ENCODE peak calls at places on chromosome 4, in seven cellular contexts. One of them, this sample, is unnamed.

GRCh38 chr4:169058312-169058711 is 48.3 kb upstream of the CBR4 start:
- DNase-seq in nephron progenitor cell: no peak
- DNase-seq in globus pallidus: no peak
- DNase-seq in mesothelial cell of epicardium: no peak
- DNase-seq in astrocyte of the spinal cord: no peak
- DNase-seq in SW480: no peak
- DNase-seq in activated CD8-positive, alpha-beta T cell treated with anti-CD3 and anti-CD28 coated beads, Interleukin-2, amount 10 ng/mL, durations not matched to agents 7 days and 5 days: no peak
- DNase-seq in this sample: no peak

GRCh38 chr4:6049972-6050371 is 31.7 kb upstream of the C4orf50 start:
- DNase-seq in nephron progenitor cell: no peak
- DNase-seq in globus pallidus: no peak
- DNase-seq in mesothelial cell of epicardium: no peak
- DNase-seq in astrocyte of the spinal cord: no peak
- DNase-seq in SW480: no peak
- DNase-seq in activated CD8-positive, alpha-beta T cell treated with anti-CD3 and anti-CD28 coated beads, Interleukin-2, amount 10 ng/mL, durations not matched to agents 7 days and 5 days: no peak
- DNase-seq in this sample: no peak

GRCh38 chr4:77007358-77008230 is 58.0 kb downstream of the SEPTIN11 start:
- DNase-seq in nephron progenitor cell: no peak
- DNase-seq in globus pallidus: no peak
- DNase-seq in mesothelial cell of epicardium: no peak
- DNase-seq in astrocyte of the spinal cord: peak; percentile 78
- DNase-seq in SW480: no peak
- DNase-seq in activated CD8-positive, alpha-beta T cell treated with anti-CD3 and anti-CD28 coated beads, Interleukin-2, amount 10 ng/mL, durations not matched to agents 7 days and 5 days: no peak
- DNase-seq in this sample: no peak

GRCh38 chr4:129144755-129145206 is 48.8 kb downstream of the C4orf33 start:
- DNase-seq in nephron progenitor cell: no peak
- DNase-seq in globus pallidus: no peak
- DNase-seq in mesothelial cell of epicardium: no peak
- DNase-seq in astrocyte of the spinal cord: no peak
- DNase-seq in SW480: no peak
- DNase-seq in activated CD8-positive, alpha-beta T cell treated with anti-CD3 and anti-CD28 coated beads, Interleukin-2, amount 10 ng/mL, durations not matched to agents 7 days and 5 days: no peak
- DNase-seq in this sample: no peak

GRCh38 chr4:123102897-123103489 is 180.6 kb upstream of the NUDT6 start:
- DNase-seq in nephron progenitor cell: no peak
- DNase-seq in globus pallidus: peak; percentile 21
- DNase-seq in mesothelial cell of epicardium: no peak
- DNase-seq in astrocyte of the spinal cord: peak; percentile 73
- DNase-seq in SW480: peak; percentile 34
- DNase-seq in activated CD8-positive, alpha-beta T cell treated with anti-CD3 and anti-CD28 coated beads, Interleukin-2, amount 10 ng/mL, durations not matched to agents 7 days and 5 days: no peak
- DNase-seq in this sample: no peak

GRCh38 chr4:25330905-25331816 is 18.6 kb downstream of the ZCCHC4 start:
- DNase-seq in nephron progenitor cell: no peak
- DNase-seq in globus pallidus: no peak
- DNase-seq in mesothelial cell of epicardium: no peak
- DNase-seq in astrocyte of the spinal cord: no peak
- DNase-seq in SW480: no peak
- DNase-seq in activated CD8-positive, alpha-beta T cell treated with anti-CD3 and anti-CD28 coated beads, Interleukin-2, amount 10 ng/mL, durations not matched to agents 7 days and 5 days: no peak
- DNase-seq in this sample: no peak

GRCh38 chr4:112410364-112410763 is 105.6 kb downstream of the NEUROG2 start:
- DNase-seq in nephron progenitor cell: no peak
- DNase-seq in globus pallidus: no peak
- DNase-seq in mesothelial cell of epicardium: no peak
- DNase-seq in astrocyte of the spinal cord: no peak
- DNase-seq in SW480: no peak
- DNase-seq in activated CD8-positive, alpha-beta T cell treated with anti-CD3 and anti-CD28 coated beads, Interleukin-2, amount 10 ng/mL, durations not matched to agents 7 days and 5 days: no peak
- DNase-seq in this sample: no peak

GRCh38 chr4:27123050-27123768 is 262.6 kb downstream of the STIM2 start:
- DNase-seq in nephron progenitor cell: no peak
- DNase-seq in globus pallidus: peak; percentile 13
- DNase-seq in mesothelial cell of epicardium: no peak
- DNase-seq in astrocyte of the spinal cord: peak; percentile 56
- DNase-seq in SW480: peak; percentile 33
- DNase-seq in activated CD8-positive, alpha-beta T cell treated with anti-CD3 and anti-CD28 coated beads, Interleukin-2, amount 10 ng/mL, durations not matched to agents 7 days and 5 days: no peak
- DNase-seq in this sample: no peak

GRCh38 chr4:17814140-17814539 is 3.4 kb downstream of the NCAPG start:
- DNase-seq in nephron progenitor cell: no peak
- DNase-seq in globus pallidus: no peak
- DNase-seq in mesothelial cell of epicardium: no peak
- DNase-seq in astrocyte of the spinal cord: peak; percentile 58
- DNase-seq in SW480: no peak
- DNase-seq in activated CD8-positive, alpha-beta T cell treated with anti-CD3 and anti-CD28 coated beads, Interleukin-2, amount 10 ng/mL, durations not matched to agents 7 days and 5 days: no peak
- DNase-seq in this sample: no peak

GRCh38 chr4:102405706-102406510 is 60.6 kb upstream of the SLC39A8 start:
- DNase-seq in nephron progenitor cell: no peak
- DNase-seq in globus pallidus: no peak
- DNase-seq in mesothelial cell of epicardium: no peak
- DNase-seq in astrocyte of the spinal cord: no peak
- DNase-seq in SW480: no peak
- DNase-seq in activated CD8-positive, alpha-beta T cell treated with anti-CD3 and anti-CD28 coated beads, Interleukin-2, amount 10 ng/mL, durations not matched to agents 7 days and 5 days: no peak
- DNase-seq in this sample: no peak

GRCh38 chr4:1399508-1400190 is 6.6 kb downstream of the NKX1-1 start:
- DNase-seq in nephron progenitor cell: peak; percentile 0
- DNase-seq in globus pallidus: no peak
- DNase-seq in mesothelial cell of epicardium: no peak
- DNase-seq in astrocyte of the spinal cord: no peak
- DNase-seq in SW480: no peak
- DNase-seq in activated CD8-positive, alpha-beta T cell treated with anti-CD3 and anti-CD28 coated beads, Interleukin-2, amount 10 ng/mL, durations not matched to agents 7 days and 5 days: no peak
- DNase-seq in this sample: peak; percentile 33

GRCh38 chr4:182292657-182293056 is 49.5 kb downstream of the TENM3 start:
- DNase-seq in nephron progenitor cell: no peak
- DNase-seq in globus pallidus: no peak
- DNase-seq in mesothelial cell of epicardium: no peak
- DNase-seq in astrocyte of the spinal cord: no peak
- DNase-seq in SW480: no peak
- DNase-seq in activated CD8-positive, alpha-beta T cell treated with anti-CD3 and anti-CD28 coated beads, Interleukin-2, amount 10 ng/mL, durations not matched to agents 7 days and 5 days: no peak
- DNase-seq in this sample: no peak

GRCh38 chr4:7970031-7970946 is 30.6 kb upstream of the AFAP1 start:
- DNase-seq in nephron progenitor cell: no peak
- DNase-seq in globus pallidus: no peak
- DNase-seq in mesothelial cell of epicardium: no peak
- DNase-seq in astrocyte of the spinal cord: no peak
- DNase-seq in SW480: peak; percentile 46
- DNase-seq in activated CD8-positive, alpha-beta T cell treated with anti-CD3 and anti-CD28 coated beads, Interleukin-2, amount 10 ng/mL, durations not matched to agents 7 days and 5 days: peak; percentile 60
- DNase-seq in this sample: peak; percentile 55

GRCh38 chr4:143035661-143036060 is 149.1 kb upstream of the USP38 start:
- DNase-seq in nephron progenitor cell: no peak
- DNase-seq in globus pallidus: no peak
- DNase-seq in mesothelial cell of epicardium: no peak
- DNase-seq in astrocyte of the spinal cord: no peak
- DNase-seq in SW480: no peak
- DNase-seq in activated CD8-positive, alpha-beta T cell treated with anti-CD3 and anti-CD28 coated beads, Interleukin-2, amount 10 ng/mL, durations not matched to agents 7 days and 5 days: no peak
- DNase-seq in this sample: no peak

GRCh38 chr4:5051692-5052423 is 578 bp downstream of the STK32B start:
- DNase-seq in nephron progenitor cell: no peak
- DNase-seq in globus pallidus: no peak
- DNase-seq in mesothelial cell of epicardium: no peak
- DNase-seq in astrocyte of the spinal cord: no peak
- DNase-seq in SW480: no peak
- DNase-seq in activated CD8-positive, alpha-beta T cell treated with anti-CD3 and anti-CD28 coated beads, Interleukin-2, amount 10 ng/mL, durations not matched to agents 7 days and 5 days: no peak
- DNase-seq in this sample: peak; percentile 59

GRCh38 chr4:141933978-141934377 is 297.6 kb downstream of the IL15 start:
- DNase-seq in nephron progenitor cell: no peak
- DNase-seq in globus pallidus: no peak
- DNase-seq in mesothelial cell of epicardium: no peak
- DNase-seq in astrocyte of the spinal cord: no peak
- DNase-seq in SW480: no peak
- DNase-seq in activated CD8-positive, alpha-beta T cell treated with anti-CD3 and anti-CD28 coated beads, Interleukin-2, amount 10 ng/mL, durations not matched to agents 7 days and 5 days: no peak
- DNase-seq in this sample: no peak

GRCh38 chr4:106481801-106482200 is 113.2 kb upstream of the GIMD1 start:
- DNase-seq in nephron progenitor cell: no peak
- DNase-seq in globus pallidus: no peak
- DNase-seq in mesothelial cell of epicardium: no peak
- DNase-seq in astrocyte of the spinal cord: no peak
- DNase-seq in SW480: no peak
- DNase-seq in activated CD8-positive, alpha-beta T cell treated with anti-CD3 and anti-CD28 coated beads, Interleukin-2, amount 10 ng/mL, durations not matched to agents 7 days and 5 days: no peak
- DNase-seq in this sample: no peak

GRCh38 chr4:41218703-41219102 is 4.4 kb upstream of the APBB2 start:
- DNase-seq in nephron progenitor cell: no peak
- DNase-seq in globus pallidus: no peak
- DNase-seq in mesothelial cell of epicardium: no peak
- DNase-seq in astrocyte of the spinal cord: no peak
- DNase-seq in SW480: no peak
- DNase-seq in activated CD8-positive, alpha-beta T cell treated with anti-CD3 and anti-CD28 coated beads, Interleukin-2, amount 10 ng/mL, durations not matched to agents 7 days and 5 days: no peak
- DNase-seq in this sample: no peak

GRCh38 chr4:183532823-183533222 is 28.0 kb downstream of the ING2 start:
- DNase-seq in nephron progenitor cell: no peak
- DNase-seq in globus pallidus: no peak
- DNase-seq in mesothelial cell of epicardium: no peak
- DNase-seq in astrocyte of the spinal cord: peak; percentile 61
- DNase-seq in SW480: no peak
- DNase-seq in activated CD8-positive, alpha-beta T cell treated with anti-CD3 and anti-CD28 coated beads, Interleukin-2, amount 10 ng/mL, durations not matched to agents 7 days and 5 days: no peak
- DNase-seq in this sample: no peak

GRCh38 chr4:86848732-86849617 is at the start of gene SLC10A6:
- DNase-seq in nephron progenitor cell: no peak
- DNase-seq in globus pallidus: peak; percentile 40
- DNase-seq in mesothelial cell of epicardium: no peak
- DNase-seq in astrocyte of the spinal cord: no peak
- DNase-seq in SW480: no peak
- DNase-seq in activated CD8-positive, alpha-beta T cell treated with anti-CD3 and anti-CD28 coated beads, Interleukin-2, amount 10 ng/mL, durations not matched to agents 7 days and 5 days: no peak
- DNase-seq in this sample: no peak

GRCh38 chr4:123468479-123469031 is 72.0 kb downstream of the SPRY1 start:
- DNase-seq in nephron progenitor cell: no peak
- DNase-seq in globus pallidus: no peak
- DNase-seq in mesothelial cell of epicardium: no peak
- DNase-seq in astrocyte of the spinal cord: no peak
- DNase-seq in SW480: no peak
- DNase-seq in activated CD8-positive, alpha-beta T cell treated with anti-CD3 and anti-CD28 coated beads, Interleukin-2, amount 10 ng/mL, durations not matched to agents 7 days and 5 days: no peak
- DNase-seq in this sample: no peak

GRCh38 chr4:28565434-28565833 is 1704.8 kb downstream of the STIM2 start:
- DNase-seq in nephron progenitor cell: no peak
- DNase-seq in globus pallidus: no peak
- DNase-seq in mesothelial cell of epicardium: no peak
- DNase-seq in astrocyte of the spinal cord: no peak
- DNase-seq in SW480: no peak
- DNase-seq in activated CD8-positive, alpha-beta T cell treated with anti-CD3 and anti-CD28 coated beads, Interleukin-2, amount 10 ng/mL, durations not matched to agents 7 days and 5 days: no peak
- DNase-seq in this sample: no peak

GRCh38 chr4:10295326-10295725 is 161.9 kb downstream of the ZNF518B start:
- DNase-seq in nephron progenitor cell: no peak
- DNase-seq in globus pallidus: no peak
- DNase-seq in mesothelial cell of epicardium: no peak
- DNase-seq in astrocyte of the spinal cord: no peak
- DNase-seq in SW480: no peak
- DNase-seq in activated CD8-positive, alpha-beta T cell treated with anti-CD3 and anti-CD28 coated beads, Interleukin-2, amount 10 ng/mL, durations not matched to agents 7 days and 5 days: no peak
- DNase-seq in this sample: no peak

This sample was measured in aorta.